ENCODE peak calls at places on chromosomes 13 and 19, in eight cellular contexts. K, N, O, F, Y, I, S and Q are unnamed samples.
A peak's percentile ranks its signal among the peaks of the same experiment; 100 is the strongest.

GRCh38 chr13:52738719-52739467 is 727 bp downstream of the CNMD start:
- DNase-seq in I (no peak), K (no peak), S (no peak), Y (no peak), N (no peak), O (no peak), F (no peak), Q (peak; percentile 58)

GRCh38 chr19:45045671-45046353 is 7.0 kb downstream of the CLASRP start:
- DNase-seq in Y (no peak), F (no peak), N (no peak), S (no peak), O (no peak), K (peak; percentile 95), I (no peak), Q (no peak)

GRCh38 chr13:110131424-110131823 is 175.5 kb downstream of the COL4A1 start:
- DNase-seq in F (no peak), Y (no peak), I (no peak), S (no peak), O (no peak), K (no peak), N (peak; percentile 76), Q (no peak)

GRCh38 chr13:35854286-35854685 is 276.9 kb downstream of the DCLK1 start:
- DNase-seq in Y (no peak), F (no peak), K (no peak), I (no peak), O (no peak), N (no peak), S (no peak), Q (no peak)

GRCh38 chr19:33214621-33215020 is 11.0 kb downstream of the SLC7A10 start:
- DNase-seq in S (peak; percentile 35), O (no peak), K (peak; percentile 41), Y (no peak), F (peak; percentile 72), N (no peak), I (no peak), Q (no peak)

GRCh38 chr19:49224856-49225255 is 67.3 kb downstream of the TRPM4 start:
- DNase-seq in F (peak; percentile 90), O (no peak), Y (no peak), S (peak; percentile 57), I (peak; percentile 30), N (no peak), K (peak; percentile 55), Q (no peak)

GRCh38 chr19:2678043-2678671 is 24.3 kb downstream of the GNG7 start:
- DNase-seq in S (no peak), N (no peak), F (no peak), Y (no peak), O (no peak), I (no peak), K (no peak), Q (peak; percentile 57)

GRCh38 chr19:49422407-49423277 is 599 bp downstream of the PTH2 start:
- DNase-seq in O (no peak), N (no peak), S (peak; percentile 17), K (no peak), I (no peak), F (peak; percentile 89), Y (no peak), Q (no peak)

GRCh38 chr13:101785858-101786257 is 333.4 kb downstream of the ITGBL1 start:
- DNase-seq in I (no peak), K (peak; percentile 17), O (no peak), F (peak; percentile 45), S (peak; percentile 3), Y (no peak), N (no peak), Q (no peak)

GRCh38 chr13:51997641-51998330 is 13.5 kb downstream of the ATP7B start:
- DNase-seq in F (no peak), I (no peak), O (no peak), N (no peak), S (no peak), K (peak; percentile 90), Y (no peak), Q (no peak)

GRCh38 chr19:13095393-13095784 is 7.3 kb downstream of the LYL1 start:
- DNase-seq in N (no peak), O (no peak), K (no peak), F (no peak), I (no peak), Y (no peak), S (no peak), Q (no peak)

DNA sequence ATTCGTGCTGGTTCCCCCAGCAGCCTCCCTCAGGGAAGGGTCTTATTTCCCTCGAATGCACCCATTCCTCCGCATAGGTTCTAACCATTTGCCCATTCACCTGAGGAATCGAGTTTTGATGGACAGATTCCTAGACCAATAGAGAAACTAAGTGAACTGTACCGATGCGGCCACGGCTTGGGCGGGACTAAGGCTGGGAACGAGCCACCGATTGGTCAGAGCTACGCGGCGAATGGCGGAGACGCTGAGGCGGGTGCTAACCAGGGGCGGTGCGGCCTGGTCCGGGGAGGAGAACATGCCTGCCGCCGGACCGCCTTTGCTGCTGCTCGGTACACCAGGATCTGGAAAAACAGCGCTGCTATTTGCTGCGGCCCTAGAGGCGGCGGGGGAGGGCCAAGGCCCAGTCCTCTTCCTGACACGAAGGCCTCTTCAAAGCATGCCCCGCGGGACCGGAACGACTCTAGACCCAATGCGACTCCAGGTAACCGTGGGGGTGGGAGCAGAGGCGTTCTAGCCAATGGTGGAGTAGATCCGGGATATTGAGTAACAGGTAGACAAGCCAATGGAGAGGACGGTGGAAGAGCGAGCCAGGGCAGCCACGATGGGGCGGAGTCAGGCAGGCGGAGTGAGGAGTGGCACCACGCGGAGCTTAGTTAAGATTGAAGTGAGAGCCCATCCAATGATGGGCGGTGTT is at the start of gene SWSAP1:
- DNase-seq in F (peak; percentile 98), K (peak; percentile 99), I (peak; percentile 99), S (peak; percentile 99), N (peak; percentile 100), Y (peak; percentile 99), O (peak; percentile 98), Q (peak; percentile 94)
- TF ChIP-seq POLR2A in F (peak; percentile 60), K (peak; percentile 66), I (no peak), S (peak; percentile 75), N (no peak), Y (peak; percentile 55), O (peak; percentile 23), Q (peak; percentile 44)

DNA sequence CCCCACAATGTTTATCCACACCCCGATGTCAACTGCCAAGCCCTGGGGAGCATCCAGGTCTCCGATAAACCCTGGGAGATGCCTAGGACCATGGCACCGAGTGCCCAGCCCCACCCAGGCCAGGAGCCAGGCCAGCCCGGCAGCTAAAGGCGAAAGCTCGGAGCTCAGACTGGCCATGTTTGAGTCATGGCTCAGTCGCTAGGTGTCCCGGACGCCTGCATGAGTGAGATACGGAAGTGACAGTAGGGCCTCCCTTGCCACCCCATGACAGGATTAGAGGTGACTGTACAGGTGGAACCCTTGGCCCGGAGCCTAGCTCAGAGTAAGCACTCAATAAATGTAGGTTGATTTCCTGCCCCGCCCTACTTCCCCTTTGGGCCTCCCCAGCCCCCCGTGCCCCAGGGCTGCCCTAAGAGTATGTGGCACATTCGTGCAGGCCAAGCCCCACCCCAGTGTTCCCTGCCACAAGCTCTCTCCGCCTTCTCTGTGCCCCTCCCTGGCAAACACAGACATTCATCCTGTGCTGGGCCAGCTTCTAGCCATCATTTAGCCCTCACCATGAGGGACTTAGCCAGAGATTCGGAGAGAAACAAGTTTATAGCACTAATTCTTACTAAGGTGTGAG is 5.8 kb upstream of the TPM4 start:
- DNase-seq in S (no peak), Y (peak; percentile 82), I (peak; percentile 45), F (peak; percentile 84), N (peak; percentile 95), O (peak; percentile 89), K (peak; percentile 84), Q (peak; percentile 73)
- TF ChIP-seq POLR2A in S (no peak), Y (no peak), I (no peak), F (no peak), N (no peak), O (no peak), K (peak; percentile 28), Q (peak; percentile 74)

GRCh38 chr19:34676697-34677385 is at the start of gene SCGB2B2:
- DNase-seq in N (no peak), Y (no peak), I (no peak), K (no peak), S (no peak), F (no peak), O (no peak), Q (peak; percentile 41)

GRCh38 chr19:34678421-34678820 is 943 bp downstream of the ZNF302 start:
- DNase-seq in O (no peak), N (no peak), Y (no peak), F (no peak), K (no peak), I (no peak), S (no peak), Q (no peak)

GRCh38 chr19:34678085-34678412 is 571 bp downstream of the ZNF302 start:
- DNase-seq in I (no peak), K (no peak), F (no peak), Y (no peak), N (no peak), S (no peak), O (no peak), Q (no peak)

GRCh38 chr19:34675919-34676318 is 1.0 kb downstream of the SCGB2B2 start:
- DNase-seq in I (no peak), Y (no peak), F (no peak), S (no peak), K (no peak), N (no peak), O (no peak), Q (no peak)

DNA sequence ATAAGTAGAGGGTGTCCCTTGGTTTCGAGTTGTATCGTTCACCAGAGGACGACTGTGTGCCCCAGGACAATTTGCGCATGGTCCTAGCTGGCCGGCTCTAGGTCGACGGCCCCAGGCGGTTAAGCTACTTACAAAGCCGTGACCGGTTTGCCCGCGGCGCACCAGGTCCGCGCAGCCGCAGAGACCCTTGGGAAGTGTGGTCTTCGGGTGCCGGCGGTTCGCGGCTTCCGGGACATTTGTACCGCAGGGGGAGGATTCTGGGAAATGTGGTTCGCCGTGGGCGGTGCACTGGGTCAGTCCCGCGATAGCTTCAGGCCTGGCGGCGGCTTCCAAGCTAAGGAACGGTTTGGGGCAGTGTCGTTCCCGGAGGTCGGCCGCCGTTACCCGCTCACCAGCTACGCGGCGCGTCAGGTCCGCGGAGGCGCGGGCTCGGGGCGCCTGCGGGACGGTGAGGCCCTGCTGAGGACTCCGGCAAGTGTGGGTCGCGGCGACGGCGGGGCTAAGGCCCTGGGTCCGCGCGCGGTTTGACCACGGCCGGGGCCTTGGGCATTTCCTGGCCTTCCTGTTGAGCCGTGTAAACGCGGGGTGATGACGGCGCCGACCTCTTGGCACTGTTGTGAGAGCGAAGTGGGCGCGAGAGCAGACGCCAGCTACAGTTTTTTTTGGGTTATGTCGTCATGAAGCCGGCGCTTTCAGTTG is at the start of gene ZNF302:
- DNase-seq in N (peak; percentile 99), F (peak; percentile 100), O (peak; percentile 98), S (peak; percentile 96), I (peak; percentile 96), Y (peak; percentile 96), K (no peak), Q (peak; percentile 81)
- TF ChIP-seq POLR2A in N (no peak), F (peak; percentile 79), O (peak; percentile 90), S (peak; percentile 92), I (peak; percentile 86), Y (peak; percentile 84), K (no peak), Q (peak; percentile 81)

GRCh38 chr19:7337380-7338194 is 11.2 kb upstream of the ARHGEF18 start:
- DNase-seq in F (no peak), K (no peak), S (no peak), N (peak; percentile 81), O (peak; percentile 59), Y (no peak), I (no peak), Q (no peak)
- TF ChIP-seq POLR2A in F (no peak), K (no peak), S (no peak), N (no peak), O (no peak), Y (no peak), I (no peak), Q (peak; percentile 62)